ENCODE peak calls at places on chromosome 14, in five cellular contexts. P is upper lobe of left lung, Q is GM13976, A is Peyer's patch, S is Calu3. B is an unnamed sample.

GRCh38 chr14:104886690-104887622 is 21.9 kb downstream of the CEP170B start:
- DNase-seq in P (peak; percentile 18), Q (no peak), A (peak; percentile 43), S (no peak), B (peak; percentile 49)

GRCh38 chr14:53953002-53953827 is 3.4 kb downstream of the BMP4 start:
- DNase-seq in S (peak; percentile 82), P (peak; percentile 85), Q (peak; percentile 90), A (peak; percentile 90), B (no peak)

GRCh38 chr14:24316597-24316950 is 5.3 kb downstream of the LTB4R start:
- DNase-seq in A (no peak), Q (no peak), S (no peak), P (no peak), B (no peak)

GRCh38 chr14:100329233-100330006 is 6.3 kb downstream of the SLC25A47 start:
- DNase-seq in A (no peak), Q (no peak), P (no peak), S (no peak), B (no peak)

GRCh38 chr14:105470812-105471771 is 3.5 kb upstream of the CRIP2 start:
- DNase-seq in Q (no peak), A (no peak), P (no peak), S (no peak), B (no peak)

GRCh38 chr14:54428527-54428926 is 12.6 kb downstream of the CNIH1 start:
- DNase-seq in S (no peak), P (no peak), Q (no peak), A (no peak), B (no peak)

GRCh38 chr14:100994082-100994481 is 90.6 kb upstream of the RTL1 start:
- DNase-seq in A (no peak), P (no peak), Q (no peak), S (no peak), B (no peak)

GRCh38 chr14:99884834-99885648 is 91.8 kb downstream of the EML1 start:
- DNase-seq in A (no peak), P (no peak), S (peak; percentile 30), Q (peak; percentile 68), B (no peak)

GRCh38 chr14:75373616-75374015 is 54.2 kb upstream of the JDP2 start:
- DNase-seq in P (no peak), A (no peak), S (no peak), Q (no peak), B (no peak)

GRCh38 chr14:90900712-90901111 is 84.5 kb upstream of the TTC7B start:
- DNase-seq in P (no peak), Q (no peak), S (no peak), A (no peak), B (no peak)

GRCh38 chr14:92439551-92440344 is 73.8 kb upstream of the RIN3 start:
- DNase-seq in Q (no peak), P (no peak), A (no peak), S (no peak), B (no peak)

GRCh38 chr14:58280954-58281787 is 17.2 kb upstream of the ARID4A start:
- DNase-seq in S (peak; percentile 66), P (no peak), A (no peak), Q (peak; percentile 45), B (peak; percentile 75)

GRCh38 chr14:45091696-45092095 is 7.8 kb downstream of the PRPF39 start:
- DNase-seq in S (no peak), Q (no peak), P (no peak), A (no peak), B (no peak)

GRCh38 chr14:23719225-23719985 is 83.2 kb downstream of the DHRS2 start:
- DNase-seq in S (no peak), A (no peak), Q (no peak), P (no peak), B (no peak)

GRCh38 chr14:90054803-90055202 is 7.0 kb upstream of the KCNK13 start:
- DNase-seq in S (no peak), Q (no peak), A (no peak), P (no peak), B (no peak)

GRCh38 chr14:23094666-23095195 is at the start of gene ACIN1:
- DNase-seq in S (peak; percentile 67), A (peak; percentile 100), Q (peak; percentile 79), P (peak; percentile 77), B (peak; percentile 74)

GRCh38 chr14:100684961-100685360 is 41.7 kb upstream of the DLK1 start:
- DNase-seq in P (no peak), S (no peak), A (no peak), Q (no peak), B (no peak)

GRCh38 chr14:105839425-105840265 is 313.3 kb downstream of the TMEM121 start:
- DNase-seq in S (no peak), P (peak; percentile 17), A (peak; percentile 39), Q (peak; percentile 10), B (peak; percentile 43)

GRCh38 chr14:98808494-98809407 is 463.2 kb downstream of the BCL11B start:
- DNase-seq in Q (no peak), S (peak; percentile 47), A (no peak), P (no peak), B (no peak)

GRCh38 chr14:102733326-102733725 is 43.9 kb upstream of the TRAF3 start:
- DNase-seq in A (no peak), P (peak; percentile 11), Q (no peak), S (no peak), B (no peak)

GRCh38 chr14:91041450-91041849 is 19.0 kb downstream of the RPS6KA5 start:
- DNase-seq in P (no peak), Q (no peak), S (no peak), A (no peak), B (no peak)

GRCh38 chr14:99300190-99300589 is 28.2 kb upstream of the BCL11B start:
- DNase-seq in P (no peak), A (no peak), Q (no peak), S (no peak), B (no peak)

GRCh38 chr14:58955294-58955821 is 233.1 kb upstream of the DAAM1 start:
- DNase-seq in P (no peak), A (no peak), S (no peak), Q (no peak), B (no peak)

GRCh38 chr14:36367985-36368774 is 47.7 kb upstream of the MBIP start:
- DNase-seq in Q (no peak), S (no peak), A (no peak), P (no peak), B (no peak)

GRCh38 chr14:82915381-82915780 is 1381.7 kb upstream of the SEL1L start:
- DNase-seq in S (no peak), Q (no peak), A (no peak), P (no peak), B (no peak)

GRCh38 chr14:23078692-23079116 is 16.2 kb downstream of the ACIN1 start:
- DNase-seq in A (no peak), Q (no peak), P (peak; percentile 80), S (peak; percentile 40), B (peak; percentile 97)

GRCh38 chr14:86129426-86129825 is 599.5 kb downstream of the FLRT2 start:
- DNase-seq in A (no peak), Q (no peak), S (no peak), P (no peak), B (no peak)

GRCh38 chr14:64891839-64892375 is 12.2 kb upstream of the SPTB start:
- DNase-seq in P (no peak), Q (peak; percentile 55), S (peak; percentile 40), A (no peak), B (no peak)
- TF ChIP-seq CTCF in P (peak; percentile 71), Q (peak; percentile 40), S (no peak), A (peak; percentile 18), B (peak; percentile 69)

DNA sequence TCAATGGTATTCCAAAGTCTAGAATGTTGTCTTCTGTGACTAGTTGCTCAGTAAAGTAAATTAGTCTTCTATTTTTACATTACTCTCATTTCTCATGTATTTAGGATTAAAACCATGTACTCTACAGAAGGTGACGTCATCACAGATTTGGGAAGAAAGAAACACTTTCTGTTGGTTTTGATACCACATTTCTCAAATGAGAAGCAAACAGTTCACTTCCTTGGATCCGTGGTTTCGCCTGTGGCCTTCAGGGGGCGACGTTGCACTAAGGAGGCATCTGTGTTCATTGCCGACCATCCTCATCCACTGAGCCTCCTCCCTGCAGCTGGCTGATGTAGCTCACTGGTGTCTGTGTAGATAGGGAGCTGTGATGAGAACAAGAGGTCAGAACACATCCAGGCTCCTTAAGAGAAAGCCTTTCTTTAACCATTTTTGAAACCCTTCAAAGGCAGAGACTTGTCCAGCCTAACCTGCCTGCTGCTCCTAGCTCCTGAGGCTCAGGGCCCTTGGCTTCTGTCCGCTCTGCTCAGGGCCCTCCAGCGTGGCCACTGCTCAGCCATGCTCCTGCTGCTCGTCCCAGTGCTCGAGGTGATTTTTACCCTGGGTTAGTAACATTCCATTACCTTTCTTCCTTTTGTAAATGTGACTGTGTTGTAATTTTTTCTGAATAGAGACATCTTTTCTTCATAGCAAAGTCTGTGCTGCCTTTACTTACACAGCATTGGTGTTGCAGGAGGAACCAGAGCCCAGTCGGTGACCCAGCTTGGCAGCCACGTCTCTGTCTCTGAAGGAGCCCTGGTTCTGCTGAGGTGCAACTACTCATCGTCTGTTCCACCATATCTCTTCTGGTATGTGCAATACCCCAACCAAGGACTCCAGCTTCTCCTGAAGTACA is 220.6 kb upstream of the OR4E1 start:
- DNase-seq in S (peak; percentile 36), Q (peak; percentile 6), A (no peak), P (no peak), B (no peak)
- TF ChIP-seq CTCF in S (peak; percentile 41), Q (peak; percentile 22), A (no peak), P (no peak), B (peak; percentile 61)

GRCh38 chr14:93538411-93538810 is 107.7 kb downstream of the UNC79 start:
- DNase-seq in S (peak; percentile 8), Q (no peak), P (no peak), A (no peak), B (no peak)

GRCh38 chr14:93537962-93538361 is 107.2 kb downstream of the UNC79 start:
- DNase-seq in P (no peak), A (no peak), Q (no peak), S (no peak), B (no peak)

GRCh38 chr14:93540235-93540634 is 109.5 kb downstream of the UNC79 start:
- DNase-seq in A (no peak), S (no peak), Q (no peak), P (no peak), B (no peak)

GRCh38 chr14:93533864-93534263 is 103.1 kb downstream of the UNC79 start:
- DNase-seq in P (no peak), S (no peak), Q (peak; percentile 41), A (no peak), B (peak; percentile 49)

DNA sequence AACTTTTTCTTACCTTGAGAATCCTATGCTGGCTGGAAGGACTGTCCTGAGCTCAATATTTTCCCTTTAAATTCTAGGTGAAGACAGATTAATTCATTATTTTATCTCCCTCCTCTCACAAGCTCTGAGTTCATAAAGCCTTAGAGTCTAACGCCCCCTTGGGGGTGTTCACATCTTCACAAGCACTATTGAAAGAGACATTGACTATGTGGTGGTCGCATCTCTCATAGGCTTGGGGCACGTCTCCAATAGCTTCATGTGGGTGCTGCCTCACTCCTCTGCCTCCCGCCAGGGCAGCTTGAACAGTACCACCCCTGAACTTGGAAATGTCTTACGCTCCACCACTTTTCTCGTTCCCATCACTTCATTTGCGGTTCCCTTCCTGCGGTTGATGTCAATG is 106.2 kb downstream of the UNC79 start:
- DNase-seq in Q (peak; percentile 24), A (no peak), P (no peak), S (peak; percentile 11), B (no peak)
- TF ChIP-seq CTCF in Q (peak; percentile 12), A (no peak), P (no peak), S (no peak), B (peak; percentile 19)

DNA sequence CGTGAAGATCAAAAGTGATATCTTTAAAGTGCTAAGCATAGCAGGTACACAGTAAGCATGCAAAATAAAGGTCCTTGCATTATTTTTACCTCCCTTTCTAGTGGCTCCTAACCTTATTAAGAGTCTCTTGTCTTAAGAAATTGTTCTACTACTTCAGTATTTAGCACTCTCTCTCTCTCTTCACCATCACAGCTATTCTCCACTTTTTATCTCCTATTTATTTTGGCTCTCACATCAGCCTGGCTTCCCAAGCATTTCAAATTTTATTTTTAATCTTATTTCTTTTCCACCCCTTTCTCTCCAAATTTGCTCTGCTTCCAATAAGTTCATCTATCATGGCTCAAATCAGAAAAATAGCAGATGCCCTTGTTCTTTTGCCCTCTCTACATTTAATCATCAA is 212.6 kb downstream of the RAD51B start:
- DNase-seq in S (no peak), A (no peak), P (no peak), Q (no peak), B (no peak)
- TF ChIP-seq CTCF in S (no peak), A (no peak), P (no peak), Q (no peak), B (no peak)